ENCODE peak calls at places on chromosomes 2 and 18, in four cellular contexts. B is GM23248; M is CD8-positive, alpha-beta T cell; L is mammary epithelial cell. A is an unnamed sample.

GRCh38 chr2:68653538-68653982 is 10.2 kb downstream of the PROKR1 start:
- DNase-seq in B (no peak), M (no peak), L (peak), A (no peak)

GRCh38 chr2:18171191-18172139 is 293.0 kb downstream of the KCNS3 start:
- DNase-seq in B (peak), M (no peak), L (no peak), A (peak)

GRCh38 chr2:83516503-83516902 is 942.6 kb downstream of the SUCLG1 start:
- DNase-seq in B (no peak), M (no peak), L (no peak), A (no peak)

GRCh38 chr18:3062798-3063563 is 50.0 kb upstream of the LPIN2 start:
- DNase-seq in B (peak), M (peak), L (peak), A (peak)

GRCh38 chr2:207317358-207317984 is 151.7 kb upstream of the KLF7 start:
- DNase-seq in B (peak), M (no peak), L (peak), A (peak)

GRCh38 chr2:45169339-45170190 is 160.3 kb upstream of the SIX2 start:
- DNase-seq in B (peak), M (no peak), L (no peak), A (no peak)

GRCh38 chr2:230868151-230868946 is 3.6 kb downstream of the ITM2C start:
- DNase-seq in B (no peak), M (peak), L (no peak), A (no peak)

GRCh38 chr2:26646986-26647672 is 6.0 kb upstream of the CIB4 start:
- DNase-seq in B (no peak), M (no peak), L (no peak), A (no peak)

GRCh38 chr2:118774458-118775133 is 72.9 kb downstream of the EN1 start:
- DNase-seq in B (peak), M (no peak), L (peak), A (peak)

GRCh38 chr2:32768387-32769174 is 140.7 kb downstream of the TTC27 start:
- DNase-seq in B (no peak), M (no peak), L (no peak), A (no peak)

GRCh38 chr2:113103958-113104627 is 23.3 kb upstream of the IL1RN start:
- DNase-seq in B (peak), M (no peak), L (peak), A (peak)

GRCh38 chr2:223093436-223093839 is 41.4 kb downstream of the KCNE4 start:
- DNase-seq in B (peak), M (no peak), L (peak), A (peak)

DNA sequence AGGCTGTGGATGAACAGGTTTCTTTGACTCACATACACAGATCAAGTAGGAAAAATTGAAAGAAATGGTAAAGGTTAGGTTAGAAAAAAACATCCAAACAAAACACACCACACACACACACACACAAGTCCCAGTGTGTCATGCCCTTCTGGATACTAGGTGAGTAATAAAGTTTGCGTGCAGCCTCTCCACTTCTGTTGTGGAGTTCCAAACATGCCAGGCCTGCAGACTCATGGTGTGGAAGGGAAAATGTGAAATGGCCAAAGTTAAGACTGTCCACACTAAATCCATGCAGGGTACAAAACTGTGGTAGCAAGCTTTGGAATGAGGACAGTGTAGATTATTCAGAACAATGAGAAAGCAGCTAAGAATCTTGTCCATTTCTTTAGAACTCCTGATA is 114.6 kb downstream of the IKZF2 start:
- DNase-seq in B (peak), M (no peak), L (peak), A (peak)
- H3K4me3 ChIP-seq in B (no peak), M (no peak), L (no peak), A (no peak)

GRCh38 chr18:32735781-32736180 is 37.0 kb downstream of the KLHL14 start:
- DNase-seq in B (peak), M (no peak), L (peak), A (peak)

GRCh38 chr18:32732165-32732564 is 40.7 kb downstream of the KLHL14 start:
- DNase-seq in B (no peak), M (no peak), L (no peak), A (no peak)

GRCh38 chr18:32730068-32730467 is 42.8 kb downstream of the KLHL14 start:
- DNase-seq in B (no peak), M (no peak), L (no peak), A (no peak)

GRCh38 chr18:32734442-32734841 is 38.4 kb downstream of the KLHL14 start:
- DNase-seq in B (no peak), M (no peak), L (no peak), A (no peak)

GRCh38 chr18:32730620-32731021 is 42.2 kb downstream of the KLHL14 start:
- DNase-seq in B (peak), M (no peak), L (peak), A (peak)
- H3K4me3 ChIP-seq in B (peak), M (peak), L (peak), A (peak)

GRCh38 chr2:71000780-71001591 is 6.3 kb upstream of the TEX261 start:
- DNase-seq in B (peak), M (peak), L (peak), A (peak)
- H3K4me3 ChIP-seq in B (peak), M (peak), L (peak), A (peak)

DNA sequence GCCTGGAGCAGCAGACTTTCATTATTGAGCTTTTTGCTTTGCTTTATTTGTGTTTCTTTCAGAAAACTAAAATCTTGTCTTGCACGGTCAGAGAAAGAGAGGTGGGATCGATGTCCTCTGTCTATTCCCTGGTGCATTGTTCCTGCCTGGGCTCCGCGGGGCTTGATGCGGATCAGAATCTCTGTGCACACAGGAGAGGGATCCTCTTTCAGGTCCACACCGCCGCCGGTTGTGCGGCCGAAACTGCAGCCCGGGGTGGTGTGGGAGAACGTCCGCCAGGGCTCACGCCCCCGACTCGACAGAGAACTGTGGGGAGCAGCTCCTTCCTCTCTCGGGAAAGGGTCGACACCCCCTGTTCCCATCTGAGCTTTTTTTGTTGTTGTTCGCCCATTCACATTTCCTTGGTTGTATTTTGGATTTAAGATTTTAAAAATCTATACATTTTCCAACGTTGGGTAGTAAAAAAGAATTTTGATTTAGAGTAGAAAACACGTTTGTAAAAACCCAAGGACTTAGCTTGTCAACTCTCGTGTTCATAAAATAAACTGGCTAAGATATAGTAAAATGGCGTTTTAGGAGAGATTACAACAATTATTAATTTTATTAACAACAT is 23.6 kb upstream of the ZNF516 start:
- DNase-seq in B (peak), M (no peak), L (no peak), A (no peak)
- H3K4me3 ChIP-seq in B (peak), M (peak), L (no peak), A (peak)

DNA sequence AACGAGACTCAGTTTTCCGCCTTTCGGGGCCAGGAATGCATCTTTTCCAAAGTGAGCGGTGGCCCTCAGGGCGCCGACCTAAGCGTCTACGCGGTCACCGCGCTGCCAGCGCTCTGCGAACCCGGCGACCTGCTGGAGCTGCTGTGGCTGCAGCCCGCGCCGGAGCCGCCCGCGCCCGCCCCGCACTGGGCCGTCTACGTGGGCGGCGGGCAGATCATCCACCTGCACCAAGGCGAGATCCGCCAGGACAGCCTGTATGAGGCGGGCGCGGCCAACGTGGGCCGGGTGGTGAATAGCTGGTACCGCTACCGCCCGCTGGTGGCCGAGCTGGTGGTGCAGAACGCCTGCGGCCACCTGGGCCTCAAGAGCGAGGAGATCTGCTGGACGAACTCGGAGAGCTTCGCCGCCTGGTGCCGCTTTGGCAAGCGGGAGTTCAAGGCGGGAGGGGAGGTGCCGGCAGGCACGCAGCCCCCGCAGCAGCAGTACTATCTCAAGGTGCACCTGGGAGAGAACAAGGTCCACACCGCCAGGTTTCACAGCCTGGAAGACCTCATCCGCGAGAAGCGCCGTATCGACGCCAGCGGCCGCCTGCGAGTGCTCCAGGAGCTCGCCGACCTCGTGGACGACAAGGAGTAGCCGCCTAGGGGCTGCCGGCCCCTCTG is 1.8 kb downstream of the LRATD1 start:
- DNase-seq in B (peak), M (no peak), L (peak), A (peak)
- H3K4me3 ChIP-seq in B (peak), M (no peak), L (peak), A (peak)

GRCh38 chr18:12409466-12409865 is 1.7 kb downstream of the PRELID3A start:
- DNase-seq in B (peak), M (no peak), L (no peak), A (peak)
- H3K4me3 ChIP-seq in B (no peak), M (no peak), L (no peak), A (no peak)

DNA sequence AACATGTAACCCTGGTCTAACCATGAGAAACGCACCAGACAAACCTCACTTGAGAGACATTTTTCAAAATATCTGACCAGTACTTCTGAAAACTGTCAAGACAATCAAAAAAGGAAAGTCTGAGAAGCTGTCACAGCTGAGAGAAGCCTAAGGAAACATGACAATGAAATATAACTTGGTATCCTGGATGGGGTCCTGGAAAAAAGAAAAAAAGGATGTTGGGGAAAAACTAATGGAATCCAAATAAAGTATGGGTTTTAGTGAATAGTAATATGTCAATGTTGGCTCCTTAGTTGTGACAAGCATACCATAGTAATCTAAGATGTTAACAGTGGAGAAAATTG is 9.3 kb upstream of the TXNDC2 start:
- DNase-seq in B (no peak), M (no peak), L (no peak), A (no peak)
- H3K4me3 ChIP-seq in B (peak), M (no peak), L (no peak), A (no peak)

A was measured in AG10803.